ENCODE peak calls at places on chromosomes 7 and 10, in five cellular contexts. D is activated CD4-positive, CD25-positive, alpha-beta regulatory T cell treated with anti-CD3 and anti-CD28 coated beads, Interleukin-2, amount 50 U/mL, for 72 hours; X is COLO829; Z is coronary artery; O is endothelial cell of umbilical vein. L is an unnamed sample.

GRCh38 chr10:132600416-132600815 is 62.8 kb downstream of the INPP5A start:
- DNase-seq in O (no peak), Z (no peak), X (no peak), D (no peak), L (no peak)

GRCh38 chr7:12670071-12670729 is 17.2 kb upstream of the ARL4A start:
- DNase-seq in D (no peak), X (no peak), O (no peak), Z (no peak), L (no peak)

GRCh38 chr10:17406036-17406834 is 48.2 kb downstream of the ST8SIA6 start:
- DNase-seq in D (no peak), Z (no peak), O (no peak), X (no peak), L (no peak)

GRCh38 chr10:114680557-114681117 is 22.6 kb upstream of the ABLIM1 start:
- DNase-seq in Z (no peak), D (no peak), O (no peak), X (no peak), L (no peak)

GRCh38 chr7:29194594-29195417 is at the start of gene CHN2:
- DNase-seq in Z (no peak), X (no peak), D (peak; percentile 31), O (peak; percentile 42), L (no peak)

GRCh38 chr7:27148031-27148775 is 629 bp upstream of the HOXA6 start:
- DNase-seq in D (peak; percentile 29), O (peak; percentile 76), Z (peak; percentile 68), X (no peak), L (peak; percentile 73)

GRCh38 chr10:93595378-93596288 is 5.4 kb downstream of the RBP4 start:
- DNase-seq in D (no peak), Z (no peak), X (no peak), O (no peak), L (no peak)

GRCh38 chr7:121138262-121138933 is 149.9 kb downstream of the CPED1 start:
- DNase-seq in X (no peak), O (no peak), Z (no peak), D (no peak), L (no peak)

GRCh38 chr10:124093076-124093773 is at the start of gene CHST15:
- DNase-seq in X (no peak), O (peak; percentile 63), D (peak; percentile 42), Z (peak; percentile 90), L (no peak)

GRCh38 chr7:106736508-106737201 is 75.7 kb upstream of the CCDC71L start:
- DNase-seq in X (peak; percentile 85), O (peak; percentile 84), D (no peak), Z (no peak), L (no peak)

GRCh38 chr10:132535065-132535651 is 2.4 kb upstream of the INPP5A start:
- DNase-seq in D (peak; percentile 27), O (no peak), X (no peak), Z (peak; percentile 71), L (no peak)

GRCh38 chr7:155965010-155965409 is 152.7 kb upstream of the SHH start:
- DNase-seq in X (no peak), Z (no peak), O (no peak), D (no peak), L (no peak)

GRCh38 chr10:121063744-121064143 is 212.6 kb downstream of the WDR11 start:
- DNase-seq in X (no peak), D (no peak), Z (no peak), O (no peak), L (no peak)

GRCh38 chr7:23544913-23545354 is 13.2 kb upstream of the TRA2A start:
- DNase-seq in D (no peak), X (no peak), O (no peak), Z (no peak), L (no peak)

GRCh38 chr7:132424821-132425739 is 151.2 kb downstream of the PLXNA4 start:
- DNase-seq in Z (no peak), X (no peak), O (peak; percentile 51), D (no peak), L (no peak)

GRCh38 chr10:113554214-113554613 is 1.4 kb downstream of the HABP2 start:
- DNase-seq in O (peak; percentile 85), Z (no peak), D (no peak), X (no peak), L (no peak)

GRCh38 chr10:59173414-59173813 is 3.0 kb upstream of the PHYHIPL start:
- DNase-seq in Z (no peak), X (no peak), O (no peak), D (no peak), L (no peak)

GRCh38 chr10:15238553-15239335 is 70.3 kb upstream of the NMT2 start:
- DNase-seq in O (peak; percentile 64), Z (no peak), X (peak; percentile 16), D (no peak), L (no peak)